ENCODE peak calls at places on chromosome 7, in five cellular contexts. E is AG10803, J is MM.1S, D is neuronal stem cell, H is PC-3. B is an unnamed sample.

GRCh38 chr7:6106140-6106904 is 75.1 kb downstream of the ANKRD61 start:
- DNase-seq in E (peak), J (peak), D (no peak), H (peak), B (peak)

GRCh38 chr7:133530682-133531081 is 277.8 kb downstream of the EXOC4 start:
- DNase-seq in E (peak), J (no peak), D (no peak), H (no peak), B (no peak)

GRCh38 chr7:147981072-147981813 is 609.3 kb upstream of the C7orf33 start:
- DNase-seq in E (peak), J (peak), D (no peak), H (no peak), B (no peak)

GRCh38 chr7:77989981-77990566 is 191.5 kb downstream of the PHTF2 start:
- DNase-seq in E (no peak), J (no peak), D (no peak), H (peak), B (peak)

GRCh38 chr7:148330124-148330818 is 260.3 kb upstream of the C7orf33 start:
- DNase-seq in E (no peak), J (no peak), D (no peak), H (no peak), B (no peak)

GRCh38 chr7:37508063-37508462 is 59.4 kb upstream of the ELMO1 start:
- DNase-seq in E (no peak), J (no peak), D (no peak), H (no peak), B (no peak)

GRCh38 chr7:23490357-23491131 is 20.3 kb upstream of the IGF2BP3 start:
- DNase-seq in E (peak), J (no peak), D (no peak), H (no peak), B (no peak)

GRCh38 chr7:157339777-157340677 is 3.2 kb downstream of the DNAJB6 start:
- DNase-seq in E (peak), J (peak), D (peak), H (peak), B (peak)

GRCh38 chr7:71538210-71538609 is 406.3 kb downstream of the GALNT17 start:
- DNase-seq in E (no peak), J (no peak), D (no peak), H (no peak), B (no peak)

GRCh38 chr7:119996634-119997033 is 276.3 kb upstream of the KCND2 start:
- DNase-seq in E (no peak), J (no peak), D (no peak), H (no peak), B (no peak)

GRCh38 chr7:155785536-155785935 is 26.7 kb downstream of the SHH start:
- DNase-seq in E (no peak), J (no peak), D (no peak), H (peak), B (no peak)

GRCh38 chr7:142030294-142030693 is 34.6 kb downstream of the MGAM start:
- DNase-seq in E (peak), J (no peak), D (no peak), H (peak), B (no peak)

GRCh38 chr7:158016171-158017087 is 571.2 kb downstream of the PTPRN2 start:
- DNase-seq in E (no peak), J (peak), D (peak), H (no peak), B (no peak)

GRCh38 chr7:157125376-157126223 is 13.1 kb upstream of the UBE3C start:
- DNase-seq in E (no peak), J (no peak), D (no peak), H (no peak), B (no peak)

GRCh38 chr7:87414400-87415188 is 60.9 kb downstream of the ABCB4 start:
- DNase-seq in E (peak), J (no peak), D (no peak), H (peak), B (no peak)

GRCh38 chr7:2750054-2750453 is 62.1 kb downstream of the AMZ1 start:
- DNase-seq in E (peak), J (no peak), D (no peak), H (no peak), B (no peak)

GRCh38 chr7:40586197-40586596 is 451.4 kb downstream of the SUGCT start:
- DNase-seq in E (peak), J (no peak), D (no peak), H (peak), B (no peak)

GRCh38 chr7:125256446-125256845 is 326.8 kb upstream of the POT1 start:
- DNase-seq in E (no peak), J (peak), D (no peak), H (no peak), B (no peak)

GRCh38 chr7:1708640-1709249 is 38.7 kb downstream of the ELFN1 start:
- DNase-seq in E (no peak), J (no peak), D (no peak), H (no peak), B (no peak)

GRCh38 chr7:117061751-117062150 is 108.5 kb downstream of the ST7 start:
- DNase-seq in E (peak), J (no peak), D (no peak), H (peak), B (no peak)

GRCh38 chr7:26278769-26279168 is 12.9 kb upstream of the SNX10 start:
- DNase-seq in E (no peak), J (peak), D (no peak), H (peak), B (no peak)

GRCh38 chr7:84781838-84782237 is 405.0 kb downstream of the SEMA3D start:
- DNase-seq in E (no peak), J (no peak), D (no peak), H (no peak), B (no peak)

GRCh38 chr7:25801214-25801613 is 350.8 kb upstream of the NFE2L3 start:
- DNase-seq in E (no peak), J (no peak), D (no peak), H (no peak), B (no peak)

GRCh38 chr7:70812511-70812910 is 319.4 kb upstream of the GALNT17 start:
- DNase-seq in E (no peak), J (no peak), D (no peak), H (no peak), B (no peak)

GRCh38 chr7:74657692-74658170 is at the start of gene GTF2I:
- DNase-seq in E (no peak), J (no peak), D (peak), H (no peak), B (no peak)

GRCh38 chr7:98293746-98294145 is 12.3 kb downstream of the BRI3 start:
- DNase-seq in E (no peak), J (no peak), D (no peak), H (no peak), B (no peak)

GRCh38 chr7:47635091-47636090 is 53.5 kb upstream of the TNS3 start:
- DNase-seq in E (no peak), J (no peak), D (no peak), H (peak), B (no peak)

GRCh38 chr7:115869225-115869624 is 161.3 kb downstream of the TFEC start:
- DNase-seq in E (no peak), J (no peak), D (no peak), H (no peak), B (no peak)

GRCh38 chr7:137633133-137633532 is 213.6 kb downstream of the DGKI start:
- DNase-seq in E (peak), J (no peak), D (no peak), H (no peak), B (no peak)

GRCh38 chr7:51472017-51472296 is 155.3 kb upstream of the COBL start:
- DNase-seq in E (no peak), J (no peak), D (no peak), H (no peak), B (no peak)
- H3K4me3 ChIP-seq in E (no peak), J (no peak), D (peak), H (no peak), B (no peak)

GRCh38 chr7:144439717-144440116 is 36.2 kb upstream of the NOBOX start:
- DNase-seq in E (no peak), J (no peak), D (no peak), H (no peak), B (no peak)

GRCh38 chr7:144437370-144438191 is 34.1 kb upstream of the NOBOX start:
- DNase-seq in E (peak), J (peak), D (peak), H (peak), B (peak)

GRCh38 chr7:144438759-144439158 is 35.3 kb upstream of the NOBOX start:
- DNase-seq in E (no peak), J (no peak), D (no peak), H (no peak), B (no peak)

DNA sequence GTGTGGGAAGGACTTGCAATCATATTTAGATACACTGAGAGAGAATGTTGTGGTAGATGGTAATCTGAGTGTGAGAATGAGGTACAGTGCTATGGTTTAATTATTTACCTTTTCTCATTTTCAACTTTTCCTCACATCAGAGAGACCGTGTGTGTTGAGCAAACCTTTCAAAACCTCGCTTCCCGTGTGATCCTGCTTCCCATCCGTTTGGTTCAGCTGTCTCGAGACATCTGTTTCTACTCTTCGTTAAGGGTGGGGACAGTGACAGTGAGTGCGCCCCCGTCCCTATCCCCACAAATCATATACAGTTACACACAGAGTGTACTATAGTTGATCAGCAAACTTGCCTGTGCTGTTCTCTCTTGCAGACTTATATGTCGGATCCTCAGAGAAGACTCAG is 33.0 kb upstream of the NOBOX start:
- DNase-seq in E (no peak), J (no peak), D (no peak), H (no peak), B (peak)
- H3K4me3 ChIP-seq in E (no peak), J (no peak), D (no peak), H (no peak), B (no peak)

GRCh38 chr7:29003703-29004102 is 45.6 kb upstream of the TRIL start:
- DNase-seq in E (no peak), J (no peak), D (no peak), H (no peak), B (no peak)
- H3K4me3 ChIP-seq in E (no peak), J (no peak), D (no peak), H (no peak), B (no peak)

GRCh38 chr7:138889566-138889965 is 91.6 kb upstream of the ATP6V0A4 start:
- DNase-seq in E (no peak), J (no peak), D (no peak), H (peak), B (no peak)
- H3K4me3 ChIP-seq in E (no peak), J (no peak), D (no peak), H (no peak), B (no peak)

GRCh38 chr7:83492802-83493201 is 156.1 kb downstream of the SEMA3E start:
- DNase-seq in E (no peak), J (no peak), D (no peak), H (no peak), B (no peak)
- H3K4me3 ChIP-seq in E (no peak), J (no peak), D (no peak), H (no peak), B (no peak)

DNA sequence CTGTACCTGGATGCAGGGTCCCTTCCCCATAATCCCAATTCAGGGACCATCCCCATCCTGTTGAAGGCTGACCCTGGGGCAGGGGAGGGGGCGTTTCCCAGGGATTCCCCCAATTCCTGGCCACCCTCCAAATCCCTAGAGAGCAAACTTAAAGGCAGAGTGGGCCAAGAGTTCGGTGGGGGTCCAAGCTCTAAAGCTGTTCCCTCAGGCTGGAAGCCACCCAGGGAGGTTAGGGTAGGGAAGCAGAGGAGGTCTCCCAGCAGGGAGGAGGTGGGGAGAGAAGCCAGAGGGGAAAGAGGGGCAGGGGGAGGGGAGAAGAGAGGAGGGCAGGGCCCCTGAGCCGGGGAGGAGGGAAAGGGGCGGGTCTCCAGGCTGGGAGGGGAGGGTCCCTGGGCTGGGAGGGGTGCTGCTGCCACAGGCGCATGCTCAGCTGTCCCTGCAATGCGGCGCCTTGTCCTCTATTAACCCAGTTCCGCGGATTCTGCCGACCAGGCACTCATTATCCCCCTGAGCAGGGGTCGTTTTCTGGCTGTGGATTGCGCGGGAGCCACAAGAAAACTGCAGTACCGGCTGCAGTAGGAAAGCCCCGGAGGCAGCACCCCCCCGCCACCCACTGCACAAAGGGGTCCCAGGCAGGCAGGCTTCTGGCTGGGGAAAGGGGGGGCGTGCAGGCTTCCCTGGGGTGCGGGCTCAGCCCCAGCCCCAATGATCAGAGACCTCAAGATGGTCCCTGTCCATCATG is 49.4 kb downstream of the CAMK2B start:
- DNase-seq in E (no peak), J (no peak), D (peak), H (no peak), B (no peak)
- H3K4me3 ChIP-seq in E (no peak), J (no peak), D (peak), H (no peak), B (no peak)

GRCh38 chr7:127413962-127414361 is 21.5 kb upstream of the ZNF800 start:
- DNase-seq in E (no peak), J (peak), D (no peak), H (no peak), B (peak)
- H3K4me3 ChIP-seq in E (no peak), J (no peak), D (no peak), H (no peak), B (no peak)

DNA sequence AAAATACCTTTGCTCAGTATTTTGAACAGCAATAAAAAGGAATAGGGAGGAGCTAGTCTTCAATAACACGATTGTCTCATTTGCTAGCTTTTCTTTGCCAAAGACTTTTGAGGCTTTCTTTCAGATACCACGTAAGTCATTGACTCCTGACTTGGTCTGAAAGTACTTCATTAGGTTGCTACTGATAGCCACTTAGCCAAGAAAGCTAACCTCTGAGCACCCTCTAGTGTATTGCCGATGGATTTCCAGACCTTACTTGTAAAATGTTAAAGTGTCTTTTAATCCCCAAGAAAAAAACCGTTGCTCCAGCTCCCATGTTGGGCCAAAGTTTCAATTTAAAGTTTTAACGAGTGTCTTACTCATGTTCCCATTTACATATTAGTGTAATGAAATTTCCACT is 63.4 kb upstream of the STRIP2 start:
- DNase-seq in E (no peak), J (no peak), D (no peak), H (peak), B (no peak)
- H3K4me3 ChIP-seq in E (no peak), J (no peak), D (no peak), H (no peak), B (no peak)

GRCh38 chr7:604884-605531 is 85.4 kb upstream of the PDGFA start:
- DNase-seq in E (no peak), J (no peak), D (no peak), H (no peak), B (no peak)
- H3K4me3 ChIP-seq in E (no peak), J (no peak), D (no peak), H (no peak), B (peak)

GRCh38 chr7:121328508-121329459 is at the start of gene WNT16:
- DNase-seq in E (no peak), J (no peak), D (peak), H (no peak), B (no peak)

GRCh38 chr7:121331048-121331447 is 2.2 kb downstream of the WNT16 start:
- DNase-seq in E (no peak), J (no peak), D (no peak), H (no peak), B (no peak)

GRCh38 chr7:121327671-121328070 is 1.1 kb upstream of the WNT16 start:
- DNase-seq in E (no peak), J (no peak), D (no peak), H (no peak), B (no peak)

GRCh38 chr7:121330053-121330833 is 1.4 kb downstream of the WNT16 start:
- DNase-seq in E (peak), J (no peak), D (peak), H (no peak), B (no peak)

GRCh38 chr7:121329460-121330052 is 756 bp downstream of the WNT16 start:
- DNase-seq in E (no peak), J (peak), D (peak), H (no peak), B (no peak)
- H3K4me3 ChIP-seq in E (peak), J (peak), D (peak), H (no peak), B (no peak)

B was measured in Jurkat, Clone E6-1.